ENCODE peak calls at places on chromosomes 4 and X, in five cellular contexts. E is renal cortical epithelial cell; X is mesenchymal stem cell; O is CD8-positive, alpha-beta T cell; G is activated B cell treated with CpG ODN at 0.5 μM for 24 hours. A is an unnamed sample.

GRCh38 chr4:138182838-138183426 is 59.2 kb downstream of the SLC7A11 start:
- DNase-seq in X (peak; percentile 72), G (no peak), O (no peak), E (peak; percentile 78), A (peak; percentile 23)

GRCh38 chr4:20418865-20419451 is 167.3 kb downstream of the SLIT2 start:
- DNase-seq in G (no peak), E (peak; percentile 82), O (no peak), X (peak; percentile 77), A (peak; percentile 64)

GRCh38 chrX:40154853-40155616 is 57.3 kb upstream of the BCOR start:
- DNase-seq in E (no peak), X (peak; percentile 77), O (no peak), G (no peak), A (no peak)

GRCh38 chrX:31092476-31092875 is 20.6 kb upstream of the FTHL17 start:
- DNase-seq in E (no peak), X (no peak), G (no peak), O (no peak), A (no peak)

GRCh38 chrX:24369816-24370215 is 9.4 kb downstream of the SUPT20HL1 start:
- DNase-seq in O (no peak), X (no peak), G (no peak), E (no peak), A (no peak)

GRCh38 chr4:24053906-24054305 is 164.1 kb upstream of the PPARGC1A start:
- DNase-seq in E (no peak), X (peak; percentile 41), G (no peak), O (no peak), A (no peak)

GRCh38 chr4:180372671-180373070 is 1870.5 kb upstream of the TENM3 start:
- DNase-seq in O (no peak), X (no peak), G (no peak), E (no peak), A (no peak)

GRCh38 chr4:24781999-24782745 is 13.2 kb upstream of the SOD3 start:
- DNase-seq in G (no peak), O (no peak), E (peak; percentile 91), X (peak; percentile 48), A (no peak)

GRCh38 chr4:147583876-147584275 is 33.3 kb upstream of the TMEM184C start:
- DNase-seq in O (no peak), G (no peak), E (no peak), X (no peak), A (no peak)

GRCh38 chr4:169272265-169272886 is 1.6 kb upstream of the SH3RF1 start:
- DNase-seq in O (no peak), E (peak; percentile 38), G (no peak), X (peak; percentile 52), A (peak; percentile 56)

GRCh38 chr4:101370663-101371210 is 23.4 kb upstream of the PPP3CA start:
- DNase-seq in E (no peak), O (no peak), G (no peak), X (no peak), A (no peak)

GRCh38 chr4:77817304-77818076 is 1.7 kb downstream of the CNOT6L start:
- DNase-seq in O (no peak), X (no peak), G (no peak), E (peak; percentile 88), A (peak; percentile 77)

GRCh38 chr4:36046026-36046425 is 198.3 kb downstream of the ARAP2 start:
- DNase-seq in G (no peak), X (no peak), O (no peak), E (peak; percentile 38), A (no peak)

GRCh38 chrX:31590581-31591113 is 518.8 kb upstream of the FTHL17 start:
- DNase-seq in O (no peak), G (no peak), E (peak; percentile 50), X (peak; percentile 69), A (peak; percentile 40)

GRCh38 chr4:23855912-23856605 is 33.8 kb downstream of the PPARGC1A start:
- DNase-seq in X (peak; percentile 75), E (peak; percentile 86), G (no peak), O (no peak), A (peak; percentile 4)

GRCh38 chr4:123980736-123981285 is 584.2 kb downstream of the SPRY1 start:
- DNase-seq in O (no peak), X (no peak), E (no peak), G (no peak), A (peak; percentile 17)

GRCh38 chrX:119756926-119757635 is 1.3 kb upstream of the SOWAHD start:
- DNase-seq in E (no peak), G (no peak), X (no peak), O (no peak), A (no peak)

GRCh38 chrX:151973262-151973661 is 1.2 kb downstream of the GABRE start:
- DNase-seq in G (no peak), O (no peak), X (no peak), E (no peak), A (no peak)

GRCh38 chr4:6928067-6928466 is 18.4 kb downstream of the TBC1D14 start:
- DNase-seq in X (no peak), O (no peak), G (no peak), E (no peak), A (no peak)

GRCh38 chrX:106862972-106863688 is 40.0 kb downstream of the RIPPLY1 start:
- DNase-seq in E (peak; percentile 4), O (no peak), G (no peak), X (no peak), A (no peak)

GRCh38 chr4:31234494-31234893 is 514.3 kb downstream of the PCDH7 start:
- DNase-seq in X (no peak), O (no peak), G (no peak), E (no peak), A (no peak)

GRCh38 chr4:126851391-126851790 is 781.4 kb upstream of the INTU start:
- DNase-seq in X (peak; percentile 31), E (peak; percentile 93), G (no peak), O (no peak), A (peak; percentile 63)

GRCh38 chr4:70877539-70877938 is 24.6 kb upstream of the MOB1B start:
- DNase-seq in E (no peak), O (no peak), G (no peak), X (no peak), A (no peak)

A was measured in kidney glomerular epithelial cell.